ENCODE peak calls at places on chromosomes 5 and 9, in five cellular contexts. F, R, O, P and Z are unnamed samples. For H3K27me3, the result is how much of the 10 kb centered on the place peaks cover.

GRCh38 chr9:135241381-135242380 is 154.2 kb downstream of the OLFM1 start:
- DNase-seq in F (no peak), P (no peak), R (peak), O (no peak), Z (no peak)

GRCh38 chr9:85246566-85246965 is 495.2 kb downstream of the AGTPBP1 start:
- DNase-seq in O (no peak), P (no peak), R (no peak), F (no peak), Z (no peak)

GRCh38 chr5:91311697-91312501 is 71.2 kb downstream of the ARRDC3 start:
- DNase-seq in F (peak), R (peak), P (no peak), O (peak), Z (no peak)

GRCh38 chr9:97980918-97981827 is 2.0 kb upstream of the ANP32B start:
- DNase-seq in R (peak), F (peak), O (no peak), P (no peak), Z (no peak)

GRCh38 chr5:57307516-57307915 is 133.7 kb downstream of the GPBP1 start:
- DNase-seq in P (no peak), O (no peak), F (no peak), R (no peak), Z (no peak)

GRCh38 chr9:122406264-122406890 is 35.6 kb downstream of the PTGS1 start:
- DNase-seq in P (no peak), R (no peak), F (no peak), O (no peak), Z (peak)

GRCh38 chr9:83231039-83231438 is 168.1 kb upstream of the RASEF start:
- DNase-seq in R (no peak), O (no peak), P (no peak), F (no peak), Z (no peak)

GRCh38 chr5:103256178-103256577 is 2.4 kb upstream of the MACIR start:
- DNase-seq in O (peak), P (no peak), F (no peak), R (no peak), Z (no peak)

GRCh38 chr5:152701305-152701704 is 296.2 kb upstream of the NMUR2 start:
- DNase-seq in F (no peak), P (no peak), O (peak), R (no peak), Z (no peak)

GRCh38 chr5:7856855-7857254 is 5.9 kb upstream of the CFAP90 start:
- DNase-seq in R (no peak), O (peak), P (no peak), F (peak), Z (no peak)

GRCh38 chr9:136537411-136537810 is 8.4 kb downstream of the NOTCH1 start:
- DNase-seq in O (no peak), P (no peak), R (no peak), F (no peak), Z (no peak)

GRCh38 chr9:136537896-136538598 is 7.8 kb downstream of the NOTCH1 start:
- DNase-seq in O (no peak), P (no peak), F (no peak), R (no peak), Z (no peak)

GRCh38 chr9:136536051-136536720 is 9.7 kb downstream of the NOTCH1 start:
- DNase-seq in O (no peak), F (no peak), P (no peak), R (no peak), Z (peak)

GRCh38 chr9:136535070-136535469 is 10.8 kb downstream of the NOTCH1 start:
- DNase-seq in P (no peak), F (no peak), R (no peak), O (no peak), Z (peak)

GRCh38 chr9:136536721-136537241 is 9.1 kb downstream of the NOTCH1 start:
- DNase-seq in R (no peak), O (no peak), P (no peak), F (no peak), Z (no peak)
- TF ChIP-seq CTCF in R (no peak), O (no peak), P (no peak), F (no peak), Z (no peak)

DNA sequence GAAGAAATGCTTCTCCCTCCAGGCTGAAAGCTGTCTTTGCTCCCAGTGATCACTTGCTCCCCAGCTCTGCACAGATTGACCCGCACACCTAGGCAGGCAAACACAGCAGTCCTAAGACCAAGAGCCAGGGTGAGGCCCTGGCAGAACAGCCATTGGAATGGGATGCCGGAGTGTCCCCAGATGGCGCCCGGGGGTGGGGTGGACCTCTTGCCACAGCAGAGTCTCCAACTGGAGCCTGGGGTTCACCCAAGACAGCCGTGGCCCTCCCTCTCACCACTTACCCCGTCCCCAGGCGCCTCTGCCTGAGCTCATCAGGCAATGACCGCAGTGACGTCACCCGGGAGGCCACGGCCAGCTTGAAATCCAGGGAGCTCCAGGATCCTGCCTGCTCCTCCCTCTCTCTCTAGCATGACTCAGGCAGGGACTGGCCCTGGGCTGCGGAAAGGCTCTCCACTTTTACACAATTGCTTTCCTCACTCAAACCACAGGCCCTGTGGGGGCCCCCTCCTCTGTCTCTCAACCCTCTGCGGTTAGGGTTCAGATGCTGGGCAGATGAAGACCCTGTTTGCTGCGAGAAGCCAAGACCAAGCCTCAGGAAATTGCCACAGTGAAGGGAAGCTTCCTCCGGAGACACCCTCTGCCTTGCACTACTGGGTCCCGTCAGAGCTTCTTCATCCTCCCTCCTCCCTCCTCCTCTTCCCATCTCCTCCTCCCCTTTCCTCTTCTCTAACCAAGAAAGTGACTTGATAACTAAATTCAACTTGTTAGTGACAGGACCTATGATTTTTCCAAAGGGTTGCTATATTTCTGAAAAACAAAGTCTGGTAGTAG is 24.3 kb upstream of the PTGES start:
- DNase-seq in R (peak), P (peak), F (peak), O (peak), Z (peak)
- TF ChIP-seq POLR2A in R (no peak), P (no peak), F (no peak), O (no peak), Z (no peak)

GRCh38 chr5:1142886-1143669 is 31.2 kb upstream of the SLC12A7 start:
- DNase-seq in O (no peak), F (no peak), R (no peak), P (no peak), Z (peak)

GRCh38 chr5:1144089-1144488 is 32.2 kb upstream of the SLC12A7 start:
- DNase-seq in F (no peak), P (no peak), O (no peak), R (no peak), Z (no peak)

GRCh38 chr5:1144638-1145396 is 33.0 kb upstream of the SLC12A7 start:
- DNase-seq in F (no peak), R (no peak), P (no peak), O (no peak), Z (no peak)

GRCh38 chr5:1141827-1142226 is 30.0 kb upstream of the SLC12A7 start:
- DNase-seq in P (no peak), F (no peak), O (no peak), R (no peak), Z (no peak)

DNA sequence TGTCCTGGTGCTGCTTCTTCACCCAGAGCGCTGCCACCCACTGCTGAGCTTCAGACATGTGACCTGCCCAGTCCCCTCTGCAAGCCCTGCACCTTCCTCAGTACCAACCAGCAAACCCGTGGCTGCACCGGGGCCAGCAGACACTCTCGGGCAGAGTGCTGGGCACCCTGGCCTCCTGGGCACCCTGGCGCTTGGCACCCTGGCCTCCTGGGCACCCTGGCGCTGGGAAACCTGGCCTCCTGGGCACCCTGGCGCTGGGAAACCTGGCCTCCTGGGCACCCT is 31.7 kb upstream of the SLC12A7 start:
- DNase-seq in P (no peak), O (no peak), R (no peak), F (no peak), Z (no peak)
- H3K27me3 ChIP-seq in P (under half), O (under half), R (under half), F (under half), Z (under half)

DNA sequence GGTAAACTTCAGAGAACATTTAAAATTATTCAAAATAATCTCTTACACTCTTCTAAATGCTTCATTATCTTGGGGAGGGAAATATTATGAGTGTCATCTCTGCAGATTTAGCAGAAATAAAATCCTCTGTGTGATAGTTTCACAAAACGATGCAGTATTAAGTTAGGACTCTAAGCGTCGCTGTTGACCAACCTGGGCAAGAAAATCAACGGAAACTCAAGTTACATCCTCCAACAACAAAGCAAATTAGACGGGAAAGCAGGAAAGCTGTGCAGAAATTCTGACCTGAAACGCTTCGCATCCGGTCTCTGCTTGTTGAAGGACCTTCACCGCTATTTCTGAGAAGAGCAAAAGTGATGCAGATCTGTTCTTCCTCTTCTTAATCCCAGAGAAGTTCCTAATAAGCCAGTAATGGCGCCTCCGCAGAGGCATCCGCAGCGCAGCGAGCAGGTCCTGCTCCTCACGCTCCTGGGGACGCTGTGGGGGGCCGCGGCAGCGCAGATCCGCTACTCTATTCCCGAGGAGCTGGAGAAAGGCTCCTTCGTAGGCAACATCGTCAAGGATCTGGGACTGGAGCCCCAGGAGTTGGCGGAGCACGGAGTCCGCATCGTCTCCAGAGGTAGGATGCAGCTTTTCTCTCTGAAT is at the start of gene PCDHGA6:
- DNase-seq in P (no peak), O (no peak), R (no peak), F (no peak), Z (peak)
- TF ChIP-seq CTCF in P (no peak), O (peak), R (no peak), F (peak), Z (no peak)

DNA sequence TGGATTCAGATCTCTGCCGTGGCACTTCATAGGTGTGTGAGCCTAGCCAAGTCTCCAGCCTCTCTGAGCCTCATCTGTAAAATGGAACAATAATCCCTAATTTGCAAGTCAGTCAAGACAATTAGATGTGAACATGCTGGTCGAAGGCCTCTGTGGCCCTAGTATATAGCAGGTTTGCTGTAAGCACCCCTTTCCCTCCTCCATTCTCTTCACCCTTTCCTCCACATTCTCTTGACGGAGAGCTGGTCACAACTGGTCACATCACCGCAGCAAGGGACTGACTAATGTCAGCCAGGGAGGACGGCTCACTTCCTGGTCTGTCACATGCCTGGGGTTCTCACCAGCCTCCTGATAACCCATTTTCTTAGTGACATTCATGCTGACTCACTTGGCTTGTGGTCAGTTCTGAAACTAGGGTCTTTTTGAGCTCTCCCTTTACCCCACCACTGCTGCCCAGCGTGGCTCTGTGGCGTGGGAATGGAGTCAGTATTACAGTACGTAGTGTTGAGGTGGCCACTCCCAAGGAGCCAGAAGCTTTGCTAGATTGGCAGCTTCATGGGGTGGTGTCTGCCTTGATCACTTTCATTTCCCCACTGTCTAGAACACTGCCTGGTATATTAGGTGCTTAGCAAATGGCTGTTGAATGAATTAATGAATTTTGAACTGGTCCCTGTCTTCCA is 47.8 kb downstream of the ERGIC1 start:
- DNase-seq in P (no peak), R (no peak), O (peak), F (no peak), Z (no peak)
- TF ChIP-seq POLR2A in P (no peak), R (no peak), O (no peak), F (no peak), Z (no peak)